ENCODE peak calls at places on chromosomes 5 and 9, in nine cellular contexts. One of them, this sample, is unnamed.

GRCh38 chr5:148951612-148952011 is 111.2 kb downstream of the SH3TC2 start:
- DNase-seq in stomach: no peak
- DNase-seq in transverse colon: no peak
- DNase-seq in HCT116: no peak
- DNase-seq in sigmoid colon: peak
- DNase-seq in GM12891: no peak
- DNase-seq in GM12878: no peak
- DNase-seq in prostate gland: no peak
- DNase-seq in spleen: no peak
- DNase-seq in this sample: no peak

GRCh38 chr5:172452398-172453205 is 1.7 kb downstream of the SH3PXD2B start:
- DNase-seq in GM12878: no peak
- DNase-seq in spleen: peak
- DNase-seq in transverse colon: peak
- DNase-seq in GM12891: no peak
- DNase-seq in sigmoid colon: peak
- DNase-seq in stomach: peak
- DNase-seq in prostate gland: peak
- DNase-seq in HCT116: peak
- DNase-seq in this sample: no peak

GRCh38 chr5:19314840-19315239 is 673.2 kb downstream of the CDH18 start:
- DNase-seq in stomach: no peak
- DNase-seq in transverse colon: no peak
- DNase-seq in sigmoid colon: no peak
- DNase-seq in GM12891: no peak
- DNase-seq in spleen: no peak
- DNase-seq in prostate gland: peak
- DNase-seq in GM12878: no peak
- DNase-seq in HCT116: no peak
- DNase-seq in this sample: no peak

GRCh38 chr5:88734983-88735382 is 148.0 kb downstream of the MEF2C start:
- DNase-seq in sigmoid colon: no peak
- DNase-seq in GM12878: peak
- DNase-seq in GM12891: no peak
- DNase-seq in HCT116: no peak
- DNase-seq in stomach: no peak
- DNase-seq in prostate gland: no peak
- DNase-seq in transverse colon: peak
- DNase-seq in spleen: no peak
- DNase-seq in this sample: no peak

GRCh38 chr5:61298580-61298979 is 33.5 kb upstream of the ZSWIM6 start:
- DNase-seq in transverse colon: no peak
- DNase-seq in stomach: peak
- DNase-seq in HCT116: no peak
- DNase-seq in spleen: no peak
- DNase-seq in GM12878: no peak
- DNase-seq in GM12891: no peak
- DNase-seq in sigmoid colon: no peak
- DNase-seq in prostate gland: no peak
- DNase-seq in this sample: no peak

GRCh38 chr9:35749515-35750255 is 598 bp downstream of the RGP1 start:
- DNase-seq in GM12878: no peak
- DNase-seq in sigmoid colon: no peak
- DNase-seq in stomach: peak
- DNase-seq in spleen: peak
- DNase-seq in prostate gland: peak
- DNase-seq in GM12891: peak
- DNase-seq in HCT116: no peak
- DNase-seq in transverse colon: peak
- DNase-seq in this sample: no peak

GRCh38 chr5:107067391-107067790 is 603.3 kb downstream of the EFNA5 start:
- DNase-seq in transverse colon: no peak
- DNase-seq in prostate gland: no peak
- DNase-seq in sigmoid colon: no peak
- DNase-seq in HCT116: no peak
- DNase-seq in stomach: no peak
- DNase-seq in GM12891: no peak
- DNase-seq in spleen: no peak
- DNase-seq in GM12878: no peak
- DNase-seq in this sample: no peak

GRCh38 chr9:94867842-94868312 is 141.4 kb downstream of the AOPEP start:
- DNase-seq in sigmoid colon: no peak
- DNase-seq in HCT116: no peak
- DNase-seq in GM12891: no peak
- DNase-seq in GM12878: no peak
- DNase-seq in prostate gland: no peak
- DNase-seq in stomach: no peak
- DNase-seq in transverse colon: no peak
- DNase-seq in spleen: no peak
- DNase-seq in this sample: no peak

GRCh38 chr5:132528866-132529634 is 14.3 kb downstream of the IL5 start:
- DNase-seq in sigmoid colon: no peak
- DNase-seq in GM12891: no peak
- DNase-seq in prostate gland: no peak
- DNase-seq in HCT116: no peak
- DNase-seq in GM12878: no peak
- DNase-seq in stomach: no peak
- DNase-seq in transverse colon: no peak
- DNase-seq in spleen: no peak
- DNase-seq in this sample: no peak

GRCh38 chr5:79062431-79062830 is 7.0 kb downstream of the DMGDH start:
- DNase-seq in HCT116: no peak
- DNase-seq in stomach: no peak
- DNase-seq in sigmoid colon: no peak
- DNase-seq in prostate gland: no peak
- DNase-seq in spleen: no peak
- DNase-seq in transverse colon: no peak
- DNase-seq in GM12891: no peak
- DNase-seq in GM12878: no peak
- DNase-seq in this sample: no peak

GRCh38 chr5:31531888-31532710 is at the start of the genes C5orf22 and DROSHA:
- DNase-seq in prostate gland: peak
- DNase-seq in GM12878: peak
- DNase-seq in HCT116: peak
- DNase-seq in spleen: peak
- DNase-seq in sigmoid colon: peak
- DNase-seq in GM12891: peak
- DNase-seq in stomach: peak
- DNase-seq in transverse colon: peak
- DNase-seq in this sample: peak
- TF ChIP-seq POLR2AphosphoS5 in prostate gland: peak
- TF ChIP-seq POLR2AphosphoS5 in GM12878: peak
- TF ChIP-seq POLR2AphosphoS5 in HCT116: peak
- TF ChIP-seq POLR2AphosphoS5 in spleen: peak
- TF ChIP-seq POLR2AphosphoS5 in sigmoid colon: peak
- TF ChIP-seq POLR2AphosphoS5 in GM12891: peak
- TF ChIP-seq POLR2AphosphoS5 in stomach: peak
- TF ChIP-seq POLR2AphosphoS5 in transverse colon: peak
- TF ChIP-seq POLR2AphosphoS5 in this sample: peak

GRCh38 chr9:110013064-110013463 is 194.9 kb downstream of the C9orf152 start:
- DNase-seq in GM12891: no peak
- DNase-seq in GM12878: no peak
- DNase-seq in sigmoid colon: no peak
- DNase-seq in prostate gland: no peak
- DNase-seq in HCT116: no peak
- DNase-seq in transverse colon: no peak
- DNase-seq in stomach: no peak
- DNase-seq in spleen: no peak
- DNase-seq in this sample: no peak

GRCh38 chr9:110021891-110022290 is 186.1 kb downstream of the C9orf152 start:
- DNase-seq in GM12878: peak
- DNase-seq in stomach: no peak
- DNase-seq in prostate gland: no peak
- DNase-seq in transverse colon: no peak
- DNase-seq in HCT116: no peak
- DNase-seq in spleen: no peak
- DNase-seq in GM12891: peak
- DNase-seq in sigmoid colon: no peak
- DNase-seq in this sample: peak

GRCh38 chr9:110015759-110016158 is 192.2 kb downstream of the C9orf152 start:
- DNase-seq in prostate gland: no peak
- DNase-seq in sigmoid colon: no peak
- DNase-seq in GM12878: no peak
- DNase-seq in GM12891: no peak
- DNase-seq in transverse colon: no peak
- DNase-seq in HCT116: peak
- DNase-seq in spleen: no peak
- DNase-seq in stomach: no peak
- DNase-seq in this sample: no peak

DNA sequence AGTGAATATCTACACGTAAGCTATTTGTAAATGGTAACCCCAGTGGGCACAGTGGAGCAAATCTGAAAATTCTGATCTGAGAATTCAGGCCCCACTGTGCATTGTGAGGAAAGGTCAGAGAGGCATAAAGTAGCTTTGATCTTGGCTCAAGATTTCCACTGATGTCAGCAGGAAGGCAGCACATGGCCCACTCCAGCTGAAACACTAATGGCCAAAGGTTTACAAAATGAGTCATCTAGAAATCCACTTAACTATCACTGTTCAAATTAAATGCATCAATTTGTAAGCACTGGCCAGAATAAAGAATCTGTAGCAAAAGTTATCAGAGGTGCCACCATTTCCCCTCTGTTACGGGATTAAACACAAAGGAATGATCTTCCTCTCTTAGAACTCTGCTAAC is 191.6 kb downstream of the C9orf152 start:
- DNase-seq in GM12878: no peak
- DNase-seq in GM12891: no peak
- DNase-seq in HCT116: peak
- DNase-seq in stomach: no peak
- DNase-seq in prostate gland: no peak
- DNase-seq in transverse colon: no peak
- DNase-seq in spleen: no peak
- DNase-seq in sigmoid colon: no peak
- DNase-seq in this sample: no peak
- TF ChIP-seq POLR2AphosphoS5 in GM12878: no peak
- TF ChIP-seq POLR2AphosphoS5 in GM12891: no peak
- TF ChIP-seq POLR2AphosphoS5 in HCT116: no peak
- TF ChIP-seq POLR2AphosphoS5 in stomach: no peak
- TF ChIP-seq POLR2AphosphoS5 in prostate gland: no peak
- TF ChIP-seq POLR2AphosphoS5 in transverse colon: no peak
- TF ChIP-seq POLR2AphosphoS5 in spleen: no peak
- TF ChIP-seq POLR2AphosphoS5 in sigmoid colon: no peak
- TF ChIP-seq POLR2AphosphoS5 in this sample: no peak

GRCh38 chr9:129497064-129497836 is 123.7 kb downstream of the C9orf50 start:
- DNase-seq in prostate gland: no peak
- DNase-seq in sigmoid colon: peak
- DNase-seq in HCT116: no peak
- DNase-seq in spleen: no peak
- DNase-seq in GM12891: no peak
- DNase-seq in transverse colon: no peak
- DNase-seq in stomach: no peak
- DNase-seq in GM12878: no peak
- DNase-seq in this sample: no peak
- TF ChIP-seq POLR2AphosphoS5 in prostate gland: no peak
- TF ChIP-seq POLR2AphosphoS5 in sigmoid colon: no peak
- TF ChIP-seq POLR2AphosphoS5 in HCT116: peak
- TF ChIP-seq POLR2AphosphoS5 in spleen: no peak
- TF ChIP-seq POLR2AphosphoS5 in GM12891: no peak
- TF ChIP-seq POLR2AphosphoS5 in transverse colon: no peak
- TF ChIP-seq POLR2AphosphoS5 in stomach: no peak
- TF ChIP-seq POLR2AphosphoS5 in GM12878: no peak
- TF ChIP-seq POLR2AphosphoS5 in this sample: no peak

GRCh38 chr5:82640901-82641300 is 362.7 kb upstream of the RPS23 start:
- DNase-seq in spleen: no peak
- DNase-seq in HCT116: no peak
- DNase-seq in GM12878: no peak
- DNase-seq in transverse colon: no peak
- DNase-seq in sigmoid colon: no peak
- DNase-seq in stomach: no peak
- DNase-seq in prostate gland: no peak
- DNase-seq in GM12891: no peak
- DNase-seq in this sample: no peak
- TF ChIP-seq POLR2AphosphoS5 in spleen: no peak
- TF ChIP-seq POLR2AphosphoS5 in HCT116: no peak
- TF ChIP-seq POLR2AphosphoS5 in GM12878: no peak
- TF ChIP-seq POLR2AphosphoS5 in transverse colon: no peak
- TF ChIP-seq POLR2AphosphoS5 in sigmoid colon: no peak
- TF ChIP-seq POLR2AphosphoS5 in stomach: no peak
- TF ChIP-seq POLR2AphosphoS5 in prostate gland: no peak
- TF ChIP-seq POLR2AphosphoS5 in GM12891: no peak
- TF ChIP-seq POLR2AphosphoS5 in this sample: no peak

DNA sequence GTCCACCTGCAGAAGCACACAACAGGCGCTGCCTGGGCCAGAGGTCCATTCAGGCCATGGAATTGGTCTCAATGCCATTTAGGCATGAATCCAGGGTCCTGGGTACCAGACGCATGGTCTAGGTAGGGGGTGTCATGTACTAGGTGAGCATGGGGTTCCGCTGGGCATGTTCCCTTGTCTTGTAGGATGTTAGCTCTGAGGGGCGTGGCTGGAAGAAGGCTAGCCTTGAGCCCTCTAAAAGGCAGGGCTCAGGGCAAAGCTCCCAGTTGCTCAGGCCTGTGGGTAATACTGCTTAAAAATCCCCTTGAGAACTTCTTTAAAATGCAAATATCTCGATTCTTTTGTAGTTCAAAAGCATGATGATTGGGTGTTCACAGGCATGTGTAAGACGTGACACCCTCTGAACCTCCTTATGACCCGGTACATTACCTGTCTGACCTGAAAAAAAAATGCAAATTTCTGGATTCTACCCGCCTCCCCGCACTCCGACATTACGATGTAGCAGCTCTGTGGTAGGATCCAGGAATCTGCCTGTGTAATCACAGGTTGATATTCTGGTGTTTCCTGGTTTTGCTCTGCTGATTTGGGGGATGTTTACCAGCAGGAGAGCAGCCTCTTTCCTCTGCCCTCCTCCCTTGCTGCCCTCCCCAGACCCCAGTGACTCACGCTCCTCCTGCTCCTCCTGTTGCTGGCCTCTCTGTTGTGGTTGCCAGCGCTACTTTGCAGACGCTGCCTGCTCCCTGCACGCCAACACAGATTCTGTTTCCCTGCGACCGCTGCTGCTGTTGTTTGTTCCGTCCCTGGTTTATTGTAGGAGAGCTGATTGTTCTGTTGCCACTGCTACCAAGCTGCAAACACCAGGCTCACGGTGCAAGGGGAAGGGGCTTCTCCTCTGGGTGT is 5.7 kb downstream of the TMC1 start:
- DNase-seq in prostate gland: peak
- DNase-seq in stomach: peak
- DNase-seq in GM12878: peak
- DNase-seq in GM12891: no peak
- DNase-seq in spleen: peak
- DNase-seq in HCT116: peak
- DNase-seq in transverse colon: peak
- DNase-seq in sigmoid colon: peak
- DNase-seq in this sample: peak
- TF ChIP-seq POLR2AphosphoS5 in prostate gland: peak
- TF ChIP-seq POLR2AphosphoS5 in stomach: peak
- TF ChIP-seq POLR2AphosphoS5 in GM12878: peak
- TF ChIP-seq POLR2AphosphoS5 in GM12891: peak
- TF ChIP-seq POLR2AphosphoS5 in spleen: no peak
- TF ChIP-seq POLR2AphosphoS5 in HCT116: peak
- TF ChIP-seq POLR2AphosphoS5 in transverse colon: peak
- TF ChIP-seq POLR2AphosphoS5 in sigmoid colon: peak
- TF ChIP-seq POLR2AphosphoS5 in this sample: peak

GRCh38 chr9:92206490-92206889 is 87.0 kb downstream of the IARS1 start:
- DNase-seq in GM12878: no peak
- DNase-seq in stomach: no peak
- DNase-seq in HCT116: no peak
- DNase-seq in GM12891: no peak
- DNase-seq in sigmoid colon: no peak
- DNase-seq in transverse colon: no peak
- DNase-seq in prostate gland: no peak
- DNase-seq in spleen: no peak
- DNase-seq in this sample: no peak
- TF ChIP-seq POLR2AphosphoS5 in GM12878: no peak
- TF ChIP-seq POLR2AphosphoS5 in stomach: no peak
- TF ChIP-seq POLR2AphosphoS5 in HCT116: no peak
- TF ChIP-seq POLR2AphosphoS5 in GM12891: no peak
- TF ChIP-seq POLR2AphosphoS5 in sigmoid colon: no peak
- TF ChIP-seq POLR2AphosphoS5 in transverse colon: no peak
- TF ChIP-seq POLR2AphosphoS5 in prostate gland: no peak
- TF ChIP-seq POLR2AphosphoS5 in spleen: no peak
- TF ChIP-seq POLR2AphosphoS5 in this sample: peak

This sample was measured in HL-60.